ENCODE peak calls at places on chromosomes 16 and 17, in eight cellular contexts. One of them, this sample, is unnamed.
A peak's percentile ranks its signal among the peaks of the same experiment; 100 is the strongest.

GRCh38 chr17:29585080-29585751 is 4.2 kb downstream of the GIT1 start:
- DNase-seq in CD8-positive, alpha-beta memory T cell: peak; percentile 30
- DNase-seq in activated CD4-positive, alpha-beta T cell treated with anti-CD3 and anti-CD28 coated beads for 1 hour: no peak
- DNase-seq in BJ: no peak
- DNase-seq in NCI-H2081: no peak
- DNase-seq in NCI-H1092: no peak
- DNase-seq in body of pancreas: no peak
- DNase-seq in NCI-H1105: no peak
- DNase-seq in this sample: peak; percentile 19

GRCh38 chr16:18800674-18801196 is 614 bp downstream of the ARL6IP1 start:
- DNase-seq in CD8-positive, alpha-beta memory T cell: no peak
- DNase-seq in activated CD4-positive, alpha-beta T cell treated with anti-CD3 and anti-CD28 coated beads for 1 hour: no peak
- DNase-seq in BJ: no peak
- DNase-seq in NCI-H2081: no peak
- DNase-seq in NCI-H1092: no peak
- DNase-seq in body of pancreas: no peak
- DNase-seq in NCI-H1105: no peak
- DNase-seq in this sample: peak; percentile 33

GRCh38 chr17:57888311-57889216 is 38.7 kb upstream of the MRPS23 start:
- DNase-seq in CD8-positive, alpha-beta memory T cell: no peak
- DNase-seq in activated CD4-positive, alpha-beta T cell treated with anti-CD3 and anti-CD28 coated beads for 1 hour: no peak
- DNase-seq in BJ: no peak
- DNase-seq in NCI-H2081: no peak
- DNase-seq in NCI-H1092: no peak
- DNase-seq in body of pancreas: no peak
- DNase-seq in NCI-H1105: no peak
- DNase-seq in this sample: no peak

GRCh38 chr17:59331929-59332889 is 754 bp downstream of the YPEL2 start:
- DNase-seq in CD8-positive, alpha-beta memory T cell: peak; percentile 44
- DNase-seq in activated CD4-positive, alpha-beta T cell treated with anti-CD3 and anti-CD28 coated beads for 1 hour: peak; percentile 10
- DNase-seq in BJ: no peak
- DNase-seq in NCI-H2081: no peak
- DNase-seq in NCI-H1092: no peak
- DNase-seq in body of pancreas: peak; percentile 67
- DNase-seq in NCI-H1105: no peak
- DNase-seq in this sample: peak; percentile 63

GRCh38 chr16:78705694-78706093 is 606.2 kb downstream of the WWOX start:
- DNase-seq in CD8-positive, alpha-beta memory T cell: peak; percentile 1
- DNase-seq in activated CD4-positive, alpha-beta T cell treated with anti-CD3 and anti-CD28 coated beads for 1 hour: no peak
- DNase-seq in BJ: no peak
- DNase-seq in NCI-H2081: no peak
- DNase-seq in NCI-H1092: no peak
- DNase-seq in body of pancreas: no peak
- DNase-seq in NCI-H1105: no peak
- DNase-seq in this sample: no peak

GRCh38 chr17:39709319-39709997 is 9.6 kb downstream of the ERBB2 start:
- DNase-seq in CD8-positive, alpha-beta memory T cell: no peak
- DNase-seq in activated CD4-positive, alpha-beta T cell treated with anti-CD3 and anti-CD28 coated beads for 1 hour: no peak
- DNase-seq in BJ: no peak
- DNase-seq in NCI-H2081: no peak
- DNase-seq in NCI-H1092: no peak
- DNase-seq in body of pancreas: no peak
- DNase-seq in NCI-H1105: no peak
- DNase-seq in this sample: no peak

GRCh38 chr16:23274968-23275367 is 27.1 kb upstream of the SCNN1B start:
- DNase-seq in CD8-positive, alpha-beta memory T cell: no peak
- DNase-seq in activated CD4-positive, alpha-beta T cell treated with anti-CD3 and anti-CD28 coated beads for 1 hour: no peak
- DNase-seq in BJ: no peak
- DNase-seq in NCI-H2081: no peak
- DNase-seq in NCI-H1092: no peak
- DNase-seq in body of pancreas: no peak
- DNase-seq in NCI-H1105: no peak
- DNase-seq in this sample: no peak

GRCh38 chr17:59754547-59754946 is 47.1 kb downstream of the VMP1 start:
- DNase-seq in CD8-positive, alpha-beta memory T cell: no peak
- DNase-seq in activated CD4-positive, alpha-beta T cell treated with anti-CD3 and anti-CD28 coated beads for 1 hour: no peak
- DNase-seq in BJ: peak; percentile 77
- DNase-seq in NCI-H2081: no peak
- DNase-seq in NCI-H1092: no peak
- DNase-seq in body of pancreas: no peak
- DNase-seq in NCI-H1105: no peak
- DNase-seq in this sample: no peak

GRCh38 chr17:63555475-63556156 is 5.3 kb downstream of the DCAF7 start:
- DNase-seq in CD8-positive, alpha-beta memory T cell: no peak
- DNase-seq in activated CD4-positive, alpha-beta T cell treated with anti-CD3 and anti-CD28 coated beads for 1 hour: no peak
- DNase-seq in BJ: no peak
- DNase-seq in NCI-H2081: no peak
- DNase-seq in NCI-H1092: no peak
- DNase-seq in body of pancreas: no peak
- DNase-seq in NCI-H1105: no peak
- DNase-seq in this sample: no peak

GRCh38 chr16:22164482-22164881 is 2.2 kb downstream of the SDR42E2 start:
- DNase-seq in CD8-positive, alpha-beta memory T cell: no peak
- DNase-seq in activated CD4-positive, alpha-beta T cell treated with anti-CD3 and anti-CD28 coated beads for 1 hour: no peak
- DNase-seq in BJ: no peak
- DNase-seq in NCI-H2081: no peak
- DNase-seq in NCI-H1092: no peak
- DNase-seq in body of pancreas: no peak
- DNase-seq in NCI-H1105: no peak
- DNase-seq in this sample: no peak

GRCh38 chr16:84115919-84116719 is 623 bp downstream of the MBTPS1 start:
- DNase-seq in CD8-positive, alpha-beta memory T cell: no peak
- DNase-seq in activated CD4-positive, alpha-beta T cell treated with anti-CD3 and anti-CD28 coated beads for 1 hour: no peak
- DNase-seq in BJ: no peak
- DNase-seq in NCI-H2081: no peak
- DNase-seq in NCI-H1092: peak; percentile 9
- DNase-seq in body of pancreas: peak; percentile 70
- DNase-seq in NCI-H1105: no peak
- DNase-seq in this sample: peak; percentile 57

GRCh38 chr16:15592324-15592723 is 50.6 kb downstream of the MARF1 start:
- DNase-seq in CD8-positive, alpha-beta memory T cell: no peak
- DNase-seq in activated CD4-positive, alpha-beta T cell treated with anti-CD3 and anti-CD28 coated beads for 1 hour: no peak
- DNase-seq in BJ: no peak
- DNase-seq in NCI-H2081: no peak
- DNase-seq in NCI-H1092: no peak
- DNase-seq in body of pancreas: no peak
- DNase-seq in NCI-H1105: no peak
- DNase-seq in this sample: peak; percentile 38

GRCh38 chr16:70151391-70151790 is 22.2 kb upstream of the CLEC18C start:
- DNase-seq in CD8-positive, alpha-beta memory T cell: no peak
- DNase-seq in activated CD4-positive, alpha-beta T cell treated with anti-CD3 and anti-CD28 coated beads for 1 hour: no peak
- DNase-seq in BJ: no peak
- DNase-seq in NCI-H2081: no peak
- DNase-seq in NCI-H1092: no peak
- DNase-seq in body of pancreas: no peak
- DNase-seq in NCI-H1105: no peak
- DNase-seq in this sample: peak; percentile 45

GRCh38 chr16:79863128-79864031 is 262.8 kb upstream of the MAF start:
- DNase-seq in CD8-positive, alpha-beta memory T cell: no peak
- DNase-seq in activated CD4-positive, alpha-beta T cell treated with anti-CD3 and anti-CD28 coated beads for 1 hour: no peak
- DNase-seq in BJ: no peak
- DNase-seq in NCI-H2081: no peak
- DNase-seq in NCI-H1092: no peak
- DNase-seq in body of pancreas: no peak
- DNase-seq in NCI-H1105: no peak
- DNase-seq in this sample: no peak

GRCh38 chr16:8762254-8762653 is 35.2 kb downstream of the TMEM186 start:
- DNase-seq in CD8-positive, alpha-beta memory T cell: no peak
- DNase-seq in activated CD4-positive, alpha-beta T cell treated with anti-CD3 and anti-CD28 coated beads for 1 hour: no peak
- DNase-seq in BJ: no peak
- DNase-seq in NCI-H2081: no peak
- DNase-seq in NCI-H1092: no peak
- DNase-seq in body of pancreas: no peak
- DNase-seq in NCI-H1105: no peak
- DNase-seq in this sample: no peak

GRCh38 chr17:9872852-9873251 is 32.2 kb downstream of the RCVRN start:
- DNase-seq in CD8-positive, alpha-beta memory T cell: no peak
- DNase-seq in activated CD4-positive, alpha-beta T cell treated with anti-CD3 and anti-CD28 coated beads for 1 hour: no peak
- DNase-seq in BJ: no peak
- DNase-seq in NCI-H2081: no peak
- DNase-seq in NCI-H1092: no peak
- DNase-seq in body of pancreas: no peak
- DNase-seq in NCI-H1105: no peak
- DNase-seq in this sample: no peak

GRCh38 chr17:49567871-49568694 is 7.6 kb upstream of the NXPH3 start:
- DNase-seq in CD8-positive, alpha-beta memory T cell: peak; percentile 75
- DNase-seq in activated CD4-positive, alpha-beta T cell treated with anti-CD3 and anti-CD28 coated beads for 1 hour: peak; percentile 70
- DNase-seq in BJ: no peak
- DNase-seq in NCI-H2081: peak; percentile 82
- DNase-seq in NCI-H1092: peak; percentile 74
- DNase-seq in body of pancreas: peak; percentile 92
- DNase-seq in NCI-H1105: no peak
- DNase-seq in this sample: peak; percentile 82

GRCh38 chr16:22855231-22855630 is 41.3 kb downstream of the HS3ST2 start:
- DNase-seq in CD8-positive, alpha-beta memory T cell: no peak
- DNase-seq in activated CD4-positive, alpha-beta T cell treated with anti-CD3 and anti-CD28 coated beads for 1 hour: no peak
- DNase-seq in BJ: no peak
- DNase-seq in NCI-H2081: no peak
- DNase-seq in NCI-H1092: no peak
- DNase-seq in body of pancreas: no peak
- DNase-seq in NCI-H1105: no peak
- DNase-seq in this sample: no peak

GRCh38 chr17:48492401-48493298 is 38.2 kb downstream of the HOXB1 start:
- DNase-seq in CD8-positive, alpha-beta memory T cell: peak; percentile 55
- DNase-seq in activated CD4-positive, alpha-beta T cell treated with anti-CD3 and anti-CD28 coated beads for 1 hour: peak; percentile 63
- DNase-seq in BJ: no peak
- DNase-seq in NCI-H2081: peak; percentile 88
- DNase-seq in NCI-H1092: peak; percentile 74
- DNase-seq in body of pancreas: peak; percentile 59
- DNase-seq in NCI-H1105: peak; percentile 62
- DNase-seq in this sample: peak; percentile 82

GRCh38 chr16:54178491-54178976 is 108.1 kb downstream of the IRX3 start:
- DNase-seq in CD8-positive, alpha-beta memory T cell: no peak
- DNase-seq in activated CD4-positive, alpha-beta T cell treated with anti-CD3 and anti-CD28 coated beads for 1 hour: no peak
- DNase-seq in BJ: no peak
- DNase-seq in NCI-H2081: peak; percentile 21
- DNase-seq in NCI-H1092: peak; percentile 68
- DNase-seq in body of pancreas: peak; percentile 39
- DNase-seq in NCI-H1105: peak; percentile 84
- DNase-seq in this sample: no peak

GRCh38 chr16:2706611-2707311 is 13.3 kb downstream of the PRSS27 start:
- DNase-seq in CD8-positive, alpha-beta memory T cell: no peak
- DNase-seq in activated CD4-positive, alpha-beta T cell treated with anti-CD3 and anti-CD28 coated beads for 1 hour: no peak
- DNase-seq in BJ: no peak
- DNase-seq in NCI-H2081: no peak
- DNase-seq in NCI-H1092: no peak
- DNase-seq in body of pancreas: no peak
- DNase-seq in NCI-H1105: no peak
- DNase-seq in this sample: no peak

GRCh38 chr17:68539536-68540469 is 27.6 kb downstream of the PRKAR1A start:
- DNase-seq in CD8-positive, alpha-beta memory T cell: no peak
- DNase-seq in activated CD4-positive, alpha-beta T cell treated with anti-CD3 and anti-CD28 coated beads for 1 hour: no peak
- DNase-seq in BJ: no peak
- DNase-seq in NCI-H2081: no peak
- DNase-seq in NCI-H1092: no peak
- DNase-seq in body of pancreas: peak; percentile 15
- DNase-seq in NCI-H1105: no peak
- DNase-seq in this sample: no peak

GRCh38 chr16:9302102-9302501 is 210.7 kb downstream of the HAPSTR1 start:
- DNase-seq in CD8-positive, alpha-beta memory T cell: no peak
- DNase-seq in activated CD4-positive, alpha-beta T cell treated with anti-CD3 and anti-CD28 coated beads for 1 hour: no peak
- DNase-seq in BJ: no peak
- DNase-seq in NCI-H2081: no peak
- DNase-seq in NCI-H1092: no peak
- DNase-seq in body of pancreas: peak; percentile 65
- DNase-seq in NCI-H1105: no peak
- DNase-seq in this sample: peak; percentile 44

GRCh38 chr16:48081656-48082055 is 74.1 kb downstream of the ABCC12 start:
- DNase-seq in CD8-positive, alpha-beta memory T cell: no peak
- DNase-seq in activated CD4-positive, alpha-beta T cell treated with anti-CD3 and anti-CD28 coated beads for 1 hour: no peak
- DNase-seq in BJ: peak; percentile 50
- DNase-seq in NCI-H2081: no peak
- DNase-seq in NCI-H1092: no peak
- DNase-seq in body of pancreas: no peak
- DNase-seq in NCI-H1105: no peak
- DNase-seq in this sample: no peak

GRCh38 chr16:1308036-1308976 is 1.1 kb upstream of the UBE2I start:
- DNase-seq in CD8-positive, alpha-beta memory T cell: no peak
- DNase-seq in activated CD4-positive, alpha-beta T cell treated with anti-CD3 and anti-CD28 coated beads for 1 hour: no peak
- DNase-seq in BJ: no peak
- DNase-seq in NCI-H2081: no peak
- DNase-seq in NCI-H1092: no peak
- DNase-seq in body of pancreas: no peak
- DNase-seq in NCI-H1105: no peak
- DNase-seq in this sample: no peak

GRCh38 chr16:8867483-8868271 is 1.1 kb downstream of the CARHSP1 start:
- DNase-seq in CD8-positive, alpha-beta memory T cell: peak; percentile 43
- DNase-seq in activated CD4-positive, alpha-beta T cell treated with anti-CD3 and anti-CD28 coated beads for 1 hour: no peak
- DNase-seq in BJ: no peak
- DNase-seq in NCI-H2081: peak; percentile 21
- DNase-seq in NCI-H1092: peak; percentile 13
- DNase-seq in body of pancreas: no peak
- DNase-seq in NCI-H1105: peak; percentile 4
- DNase-seq in this sample: peak; percentile 81